ENCODE peak calls at places on chromosome 1, in eight cellular contexts. One of them, this sample, is unnamed.

GRCh38 chr1:40421694-40422384 is 28.4 kb upstream of the ZFP69B start:
- DNase-seq in GM13977: no peak
- DNase-seq in activated CD8-positive, alpha-beta memory T cell treated with anti-CD3 and anti-CD28 coated beads for 4 hours: no peak
- DNase-seq in H9: no peak
- DNase-seq in skeletal muscle cell: peak
- DNase-seq in T-helper 1 cell: no peak
- DNase-seq in HL-60: peak
- DNase-seq in AG04449: no peak
- DNase-seq in this sample: no peak

GRCh38 chr1:10161541-10162290 is 48.7 kb upstream of the KIF1B start:
- DNase-seq in skeletal muscle cell: no peak
- DNase-seq in H9: no peak
- DNase-seq in activated CD8-positive, alpha-beta memory T cell treated with anti-CD3 and anti-CD28 coated beads for 4 hours: no peak
- DNase-seq in AG04449: no peak
- DNase-seq in GM13977: no peak
- DNase-seq in T-helper 1 cell: peak
- DNase-seq in HL-60: no peak
- DNase-seq in this sample: no peak

GRCh38 chr1:62241357-62242131 is 46.9 kb downstream of the L1TD1 start:
- DNase-seq in H9: no peak
- DNase-seq in activated CD8-positive, alpha-beta memory T cell treated with anti-CD3 and anti-CD28 coated beads for 4 hours: no peak
- DNase-seq in AG04449: no peak
- DNase-seq in HL-60: no peak
- DNase-seq in skeletal muscle cell: no peak
- DNase-seq in GM13977: no peak
- DNase-seq in T-helper 1 cell: no peak
- DNase-seq in this sample: no peak

GRCh38 chr1:160109686-160110085 is 5.9 kb upstream of the ATP1A2 start:
- DNase-seq in T-helper 1 cell: no peak
- DNase-seq in H9: no peak
- DNase-seq in AG04449: no peak
- DNase-seq in HL-60: no peak
- DNase-seq in GM13977: no peak
- DNase-seq in skeletal muscle cell: no peak
- DNase-seq in activated CD8-positive, alpha-beta memory T cell treated with anti-CD3 and anti-CD28 coated beads for 4 hours: no peak
- DNase-seq in this sample: no peak

GRCh38 chr1:21927531-21928237 is 9.4 kb downstream of the HSPG2 start:
- DNase-seq in AG04449: no peak
- DNase-seq in T-helper 1 cell: no peak
- DNase-seq in HL-60: no peak
- DNase-seq in GM13977: no peak
- DNase-seq in H9: no peak
- DNase-seq in skeletal muscle cell: no peak
- DNase-seq in activated CD8-positive, alpha-beta memory T cell treated with anti-CD3 and anti-CD28 coated beads for 4 hours: no peak
- DNase-seq in this sample: no peak

GRCh38 chr1:159856576-159856975 is 5.9 kb downstream of the VSIG8 start:
- DNase-seq in activated CD8-positive, alpha-beta memory T cell treated with anti-CD3 and anti-CD28 coated beads for 4 hours: no peak
- DNase-seq in HL-60: no peak
- DNase-seq in skeletal muscle cell: no peak
- DNase-seq in H9: no peak
- DNase-seq in T-helper 1 cell: no peak
- DNase-seq in AG04449: no peak
- DNase-seq in GM13977: no peak
- DNase-seq in this sample: no peak

GRCh38 chr1:10283318-10283984 is 73.1 kb downstream of the KIF1B start:
- DNase-seq in AG04449: no peak
- DNase-seq in skeletal muscle cell: no peak
- DNase-seq in activated CD8-positive, alpha-beta memory T cell treated with anti-CD3 and anti-CD28 coated beads for 4 hours: no peak
- DNase-seq in H9: no peak
- DNase-seq in GM13977: peak
- DNase-seq in HL-60: no peak
- DNase-seq in T-helper 1 cell: peak
- DNase-seq in this sample: no peak

GRCh38 chr1:60942896-60943633 is 139.3 kb upstream of the NFIA start:
- DNase-seq in HL-60: no peak
- DNase-seq in T-helper 1 cell: no peak
- DNase-seq in activated CD8-positive, alpha-beta memory T cell treated with anti-CD3 and anti-CD28 coated beads for 4 hours: no peak
- DNase-seq in GM13977: peak
- DNase-seq in AG04449: no peak
- DNase-seq in skeletal muscle cell: no peak
- DNase-seq in H9: peak
- DNase-seq in this sample: no peak

GRCh38 chr1:243525085-243525487 is 269.2 kb downstream of the SDCCAG8 start:
- DNase-seq in GM13977: no peak
- DNase-seq in activated CD8-positive, alpha-beta memory T cell treated with anti-CD3 and anti-CD28 coated beads for 4 hours: no peak
- DNase-seq in HL-60: no peak
- DNase-seq in skeletal muscle cell: peak
- DNase-seq in H9: no peak
- DNase-seq in T-helper 1 cell: peak
- DNase-seq in AG04449: no peak
- DNase-seq in this sample: no peak

GRCh38 chr1:216183007-216183406 is 240.2 kb downstream of the USH2A start:
- DNase-seq in AG04449: peak
- DNase-seq in HL-60: no peak
- DNase-seq in T-helper 1 cell: no peak
- DNase-seq in activated CD8-positive, alpha-beta memory T cell treated with anti-CD3 and anti-CD28 coated beads for 4 hours: no peak
- DNase-seq in GM13977: no peak
- DNase-seq in H9: peak
- DNase-seq in skeletal muscle cell: peak
- DNase-seq in this sample: peak

GRCh38 chr1:56060901-56061300 is 518.5 kb downstream of the PLPP3 start:
- DNase-seq in HL-60: no peak
- DNase-seq in skeletal muscle cell: no peak
- DNase-seq in activated CD8-positive, alpha-beta memory T cell treated with anti-CD3 and anti-CD28 coated beads for 4 hours: no peak
- DNase-seq in AG04449: peak
- DNase-seq in GM13977: no peak
- DNase-seq in T-helper 1 cell: no peak
- DNase-seq in H9: no peak
- DNase-seq in this sample: peak

GRCh38 chr1:174051956-174052355 is 29.8 kb upstream of the RC3H1 start:
- DNase-seq in GM13977: no peak
- DNase-seq in skeletal muscle cell: peak
- DNase-seq in HL-60: no peak
- DNase-seq in AG04449: no peak
- DNase-seq in T-helper 1 cell: no peak
- DNase-seq in activated CD8-positive, alpha-beta memory T cell treated with anti-CD3 and anti-CD28 coated beads for 4 hours: no peak
- DNase-seq in H9: no peak
- DNase-seq in this sample: no peak

GRCh38 chr1:204962742-204963632 is 80.0 kb upstream of the CNTN2 start:
- DNase-seq in T-helper 1 cell: no peak
- DNase-seq in GM13977: peak
- DNase-seq in HL-60: no peak
- DNase-seq in AG04449: no peak
- DNase-seq in skeletal muscle cell: no peak
- DNase-seq in activated CD8-positive, alpha-beta memory T cell treated with anti-CD3 and anti-CD28 coated beads for 4 hours: no peak
- DNase-seq in H9: no peak
- DNase-seq in this sample: no peak

GRCh38 chr1:21901473-21901847 is 35.6 kb downstream of the HSPG2 start:
- DNase-seq in AG04449: no peak
- DNase-seq in skeletal muscle cell: no peak
- DNase-seq in H9: no peak
- DNase-seq in HL-60: no peak
- DNase-seq in GM13977: no peak
- DNase-seq in T-helper 1 cell: no peak
- DNase-seq in activated CD8-positive, alpha-beta memory T cell treated with anti-CD3 and anti-CD28 coated beads for 4 hours: no peak
- DNase-seq in this sample: no peak

GRCh38 chr1:117231748-117232373 is 21.1 kb upstream of the VTCN1 start:
- DNase-seq in HL-60: peak
- DNase-seq in activated CD8-positive, alpha-beta memory T cell treated with anti-CD3 and anti-CD28 coated beads for 4 hours: no peak
- DNase-seq in skeletal muscle cell: no peak
- DNase-seq in H9: no peak
- DNase-seq in T-helper 1 cell: no peak
- DNase-seq in AG04449: no peak
- DNase-seq in GM13977: no peak
- DNase-seq in this sample: no peak

GRCh38 chr1:204466416-204467405 is 27.9 kb downstream of the PIK3C2B start:
- DNase-seq in HL-60: no peak
- DNase-seq in AG04449: no peak
- DNase-seq in T-helper 1 cell: no peak
- DNase-seq in activated CD8-positive, alpha-beta memory T cell treated with anti-CD3 and anti-CD28 coated beads for 4 hours: no peak
- DNase-seq in skeletal muscle cell: no peak
- DNase-seq in GM13977: no peak
- DNase-seq in H9: no peak
- DNase-seq in this sample: no peak

GRCh38 chr1:147243228-147243685 is 773 bp downstream of the CHD1L start:
- DNase-seq in GM13977: peak
- DNase-seq in H9: no peak
- DNase-seq in T-helper 1 cell: no peak
- DNase-seq in HL-60: peak
- DNase-seq in activated CD8-positive, alpha-beta memory T cell treated with anti-CD3 and anti-CD28 coated beads for 4 hours: no peak
- DNase-seq in AG04449: peak
- DNase-seq in skeletal muscle cell: no peak
- DNase-seq in this sample: no peak